ENCODE peak calls at places on chromosomes 7 and 10, in eight cellular contexts. C, A, O, F, I, L, P and V are unnamed samples. For H3K9me3, the result is how much of the 10 kb centered on the place peaks cover.

GRCh38 chr7:106604303-106604918 is 56.5 kb downstream of the CCDC71L start:
- DNase-seq in C (no peak), A (no peak), O (no peak), F (no peak), I (no peak), L (no peak), P (no peak), V (no peak)

GRCh38 chr10:3542185-3542611 is 242.8 kb downstream of the KLF6 start:
- DNase-seq in C (peak), A (no peak), O (peak), F (no peak), I (no peak), L (no peak), P (no peak), V (no peak)

GRCh38 chr7:30717181-30717580 is 34.8 kb upstream of the INMT start:
- DNase-seq in C (no peak), A (no peak), O (peak), F (no peak), I (no peak), L (no peak), P (peak), V (no peak)

GRCh38 chr7:28406192-28406591 is 6.1 kb upstream of the CREB5 start:
- DNase-seq in C (no peak), A (no peak), O (no peak), F (no peak), I (no peak), L (no peak), P (no peak), V (no peak)

GRCh38 chr7:130921391-130922180 is 187.6 kb upstream of the KLF14 start:
- DNase-seq in C (peak), A (peak), O (no peak), F (no peak), I (peak), L (no peak), P (no peak), V (no peak)

GRCh38 chr7:42144253-42145002 is 92.6 kb downstream of the GLI3 start:
- DNase-seq in C (peak), A (no peak), O (no peak), F (no peak), I (no peak), L (no peak), P (no peak), V (no peak)

GRCh38 chr7:151936207-151936606 is 20.0 kb upstream of the GALNTL5 start:
- DNase-seq in C (no peak), A (no peak), O (no peak), F (no peak), I (no peak), L (no peak), P (no peak), V (no peak)

GRCh38 chr10:78405231-78405630 is 371.6 kb downstream of the RPS24 start:
- DNase-seq in C (no peak), A (no peak), O (peak), F (no peak), I (no peak), L (no peak), P (no peak), V (no peak)

GRCh38 chr10:71964669-71965515 is 697 bp downstream of the CHST3 start:
- DNase-seq in C (peak), A (peak), O (peak), F (peak), I (peak), L (no peak), P (no peak), V (peak)

GRCh38 chr7:24979470-24979862 is 512 bp downstream of the OSBPL3 start:
- DNase-seq in C (peak), A (peak), O (peak), F (peak), I (peak), L (peak), P (peak), V (peak)

GRCh38 chr10:75743231-75743864 is 311.9 kb downstream of the LRMDA start:
- DNase-seq in C (peak), A (no peak), O (no peak), F (no peak), I (no peak), L (no peak), P (no peak), V (no peak)

GRCh38 chr7:4631664-4632171 is 50.4 kb upstream of the FOXK1 start:
- DNase-seq in C (peak), A (peak), O (peak), F (no peak), I (peak), L (peak), P (peak), V (peak)

GRCh38 chr10:110527731-110528171 is 30.0 kb downstream of the DUSP5 start:
- DNase-seq in C (no peak), A (no peak), O (no peak), F (no peak), I (no peak), L (no peak), P (no peak), V (no peak)

GRCh38 chr7:30933124-30933893 is 21.7 kb downstream of the AQP1 start:
- DNase-seq in C (no peak), A (no peak), O (no peak), F (no peak), I (no peak), L (peak), P (peak), V (no peak)

GRCh38 chr10:131279516-131279915 is 32.0 kb downstream of the TCERG1L start:
- DNase-seq in C (no peak), A (no peak), O (no peak), F (no peak), I (no peak), L (no peak), P (no peak), V (no peak)

GRCh38 chr10:79387974-79388850 is 40.9 kb downstream of the PPIF start:
- DNase-seq in C (no peak), A (peak), O (no peak), F (no peak), I (peak), L (peak), P (no peak), V (peak)

GRCh38 chr7:89757910-89758309 is 396.4 kb upstream of the STEAP1 start:
- DNase-seq in C (no peak), A (no peak), O (no peak), F (no peak), I (no peak), L (no peak), P (no peak), V (no peak)

GRCh38 chr7:9488555-9488954 is 1055.1 kb downstream of the NXPH1 start:
- DNase-seq in C (peak), A (no peak), O (peak), F (no peak), I (no peak), L (no peak), P (no peak), V (no peak)

GRCh38 chr7:113730309-113730955 is 188.4 kb downstream of the PPP1R3A start:
- DNase-seq in C (peak), A (no peak), O (peak), F (no peak), I (no peak), L (no peak), P (no peak), V (no peak)

GRCh38 chr7:89605362-89605761 is 548.9 kb upstream of the STEAP1 start:
- DNase-seq in C (no peak), A (no peak), O (no peak), F (no peak), I (no peak), L (no peak), P (no peak), V (no peak)

GRCh38 chr7:109639561-109639960 is 1069.9 kb downstream of the DNAJB9 start:
- DNase-seq in C (no peak), A (no peak), O (no peak), F (no peak), I (no peak), L (no peak), P (no peak), V (no peak)

GRCh38 chr7:101179117-101179779 is 845 bp downstream of the NAT16 start:
- DNase-seq in C (no peak), A (no peak), O (no peak), F (no peak), I (no peak), L (no peak), P (no peak), V (no peak)

GRCh38 chr7:143492043-143492471 is 14.4 kb downstream of the TAS2R41 start:
- DNase-seq in C (peak), A (no peak), O (peak), F (no peak), I (no peak), L (no peak), P (no peak), V (no peak)

GRCh38 chr7:117041007-117041406 is 87.7 kb downstream of the ST7 start:
- DNase-seq in C (peak), A (no peak), O (no peak), F (no peak), I (no peak), L (no peak), P (no peak), V (no peak)

GRCh38 chr10:109988231-109988630 is 19.6 kb upstream of the ADD3 start:
- DNase-seq in C (no peak), A (no peak), O (no peak), F (no peak), I (no peak), L (no peak), P (no peak), V (no peak)

GRCh38 chr10:15745748-15746147 is 26.0 kb upstream of the ITGA8 start:
- DNase-seq in C (peak), A (no peak), O (no peak), F (no peak), I (peak), L (no peak), P (no peak), V (no peak)

GRCh38 chr10:58326967-58327381 is 7.8 kb upstream of the UBE2D1 start:
- DNase-seq in C (peak), A (no peak), O (no peak), F (no peak), I (peak), L (no peak), P (no peak), V (no peak)

DNA sequence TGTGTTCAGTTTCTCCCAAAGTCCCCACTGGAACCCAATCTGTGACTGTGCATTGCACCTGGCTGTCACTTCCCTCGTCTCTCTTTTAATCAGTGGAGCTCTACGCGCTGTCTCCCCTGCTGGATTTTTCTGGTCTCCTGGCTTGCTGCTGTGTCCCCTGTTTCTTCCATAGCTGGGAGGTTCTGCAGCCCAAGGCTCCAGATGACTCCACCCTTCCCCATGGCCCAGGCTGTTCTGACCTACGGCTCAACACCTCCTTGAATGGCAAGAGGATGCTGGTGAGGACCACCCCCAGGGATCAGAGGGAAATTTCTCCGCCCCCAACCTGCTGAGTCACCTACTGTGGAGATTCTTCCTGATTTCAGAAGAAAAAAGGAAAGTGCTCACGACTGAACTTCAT is 961.4 kb upstream of the ZNF722 start:
- DNase-seq in C (no peak), A (no peak), O (no peak), F (no peak), I (no peak), L (no peak), P (no peak), V (no peak)
- H3K9me3 ChIP-seq in C (under half), A (under half), O (under half), F (under half), I (under half), L (under half), P (under half), V (under half)

GRCh38 chr10:32446701-32447406 is 914 bp downstream of the CCDC7 start:
- DNase-seq in C (peak), A (no peak), O (no peak), F (no peak), I (no peak), L (no peak), P (no peak), V (no peak)

GRCh38 chr10:32445036-32445435 is 904 bp upstream of the CCDC7 start:
- DNase-seq in C (peak), A (no peak), O (no peak), F (no peak), I (no peak), L (no peak), P (no peak), V (no peak)

DNA sequence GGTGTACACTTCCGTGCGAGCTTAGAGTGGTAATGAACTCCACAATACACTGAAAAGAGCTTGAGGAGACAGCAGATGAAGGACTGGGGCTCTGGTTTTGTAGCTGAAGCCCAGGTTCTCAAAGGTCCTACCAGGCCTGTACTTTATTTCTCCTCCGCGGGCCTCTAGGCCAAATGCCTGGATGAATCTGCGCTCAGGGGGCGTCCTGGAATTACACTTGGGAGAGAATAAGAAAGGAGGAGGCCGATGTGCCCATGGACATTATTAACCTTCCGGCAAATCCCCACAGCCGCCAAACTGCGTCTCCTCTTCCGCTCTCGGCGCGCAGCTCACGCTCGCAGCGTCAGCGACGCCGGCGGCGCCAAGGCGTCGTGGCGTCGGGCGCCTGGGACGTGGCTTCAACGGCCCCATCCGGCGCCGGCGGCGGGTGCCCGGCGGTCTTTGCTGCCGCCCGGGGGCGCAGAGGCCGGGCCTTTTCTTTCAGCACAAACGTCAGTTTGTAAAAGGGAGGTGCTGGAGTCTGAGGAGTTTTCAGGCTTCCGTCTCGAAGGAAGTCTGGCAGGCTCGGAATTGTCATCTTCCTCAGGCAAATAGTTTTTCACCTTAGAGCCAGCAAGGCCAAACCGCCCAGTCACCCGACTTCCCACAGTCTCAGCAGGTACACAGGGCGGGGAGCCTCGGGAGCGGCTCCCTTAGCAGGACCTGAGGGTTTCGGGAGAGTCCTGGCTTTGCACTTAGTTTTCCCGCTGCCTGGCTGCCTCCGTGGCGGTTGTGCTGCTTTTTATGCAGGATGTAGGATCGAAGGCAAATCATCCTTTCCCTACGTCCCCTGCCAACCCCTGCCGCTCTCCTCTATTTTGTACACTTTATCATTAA is at the start of gene CCDC7:
- DNase-seq in C (peak), A (peak), O (peak), F (peak), I (peak), L (peak), P (peak), V (peak)
- TF ChIP-seq CTCF in C (peak), A (peak), O (peak), F (peak), I (peak), L (no peak), P (peak), V (peak)

DNA sequence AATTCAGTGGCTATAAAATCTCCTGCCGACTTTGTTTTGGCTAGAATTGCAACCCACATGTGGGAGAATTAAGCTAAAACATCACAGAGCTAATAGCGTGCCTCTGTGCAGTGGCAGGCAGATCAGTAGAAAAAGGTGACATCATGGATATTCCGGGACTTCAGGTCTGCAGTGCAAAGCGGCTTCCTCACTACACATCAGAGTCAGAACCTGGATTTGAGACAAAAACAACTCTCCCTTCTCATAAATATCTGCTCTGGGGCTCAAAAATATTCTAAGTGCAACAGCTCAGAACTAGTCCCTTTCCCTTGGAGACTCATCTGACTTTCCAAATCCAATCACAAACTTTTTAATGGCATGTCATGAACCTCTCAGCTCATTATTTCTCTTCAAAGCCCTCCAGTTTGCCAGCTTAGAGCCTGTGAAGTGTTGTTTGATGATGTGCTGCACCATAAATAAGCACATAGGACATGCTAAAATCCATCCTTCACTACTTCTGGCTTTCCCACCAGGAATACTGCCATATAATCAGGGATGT is 337.1 kb downstream of the RNLS start:
- DNase-seq in C (peak), A (no peak), O (no peak), F (no peak), I (no peak), L (no peak), P (no peak), V (no peak)
- H3K4me3 ChIP-seq in C (no peak), A (no peak), O (no peak), F (no peak), I (peak), L (no peak), P (peak), V (no peak)

DNA sequence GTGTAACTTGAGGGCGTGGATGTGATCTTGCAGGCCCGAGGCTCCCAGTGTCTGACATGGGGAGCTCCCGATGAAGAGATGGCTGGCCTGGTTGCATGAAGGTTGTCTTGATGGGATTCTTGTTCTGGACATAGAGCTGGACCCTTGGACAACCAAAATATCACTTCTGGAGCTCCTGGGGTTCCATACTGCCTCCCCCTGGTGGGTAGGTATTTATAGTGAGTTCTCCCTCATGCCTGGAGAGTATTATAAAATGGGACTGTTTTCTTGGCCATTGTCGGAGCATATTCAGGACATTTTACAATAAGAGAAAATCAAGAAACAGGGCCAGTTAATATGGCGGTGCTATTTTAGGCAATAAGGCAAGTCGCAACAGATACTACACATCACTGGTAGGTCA is 32.6 kb upstream of the GIMAP8 start:
- DNase-seq in C (no peak), A (no peak), O (no peak), F (no peak), I (no peak), L (no peak), P (no peak), V (no peak)
- H3K9me3 ChIP-seq in C (under half), A (under half), O (under half), F (under half), I (under half), L (under half), P (under half), V (under half)

DNA sequence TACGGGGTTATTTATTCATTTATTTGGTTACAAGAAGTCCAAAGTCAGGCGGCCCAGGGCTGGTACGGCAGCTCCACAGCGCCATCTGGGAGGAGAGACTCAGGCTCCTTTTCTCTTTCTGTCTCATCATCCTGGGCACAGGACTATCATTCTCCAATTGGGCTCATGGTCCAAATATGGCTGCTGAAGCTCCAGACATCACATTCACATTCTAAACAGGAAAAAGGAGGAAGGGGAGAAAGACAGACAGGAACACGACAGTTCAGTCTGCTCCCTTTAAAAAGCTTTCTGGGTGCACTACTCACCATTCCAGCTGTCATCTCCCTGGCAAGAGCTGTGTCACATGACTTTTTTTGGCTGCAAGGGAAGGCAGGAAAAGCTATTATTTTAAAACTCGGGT is 74.4 kb upstream of the PDZD8 start:
- DNase-seq in C (no peak), A (no peak), O (peak), F (no peak), I (no peak), L (no peak), P (no peak), V (no peak)
- TF ChIP-seq CTCF in C (peak), A (peak), O (peak), F (no peak), I (no peak), L (no peak), P (no peak), V (no peak)

GRCh38 chr10:116292493-116292892 is 19.5 kb upstream of the GFRA1 start:
- DNase-seq in C (no peak), A (no peak), O (no peak), F (no peak), I (no peak), L (no peak), P (no peak), V (no peak)

GRCh38 chr10:116281780-116282179 is 8.8 kb upstream of the GFRA1 start:
- DNase-seq in C (no peak), A (no peak), O (no peak), F (no peak), I (no peak), L (no peak), P (no peak), V (no peak)

GRCh38 chr10:116287906-116288501 is 15.0 kb upstream of the GFRA1 start:
- DNase-seq in C (peak), A (peak), O (peak), F (no peak), I (no peak), L (peak), P (no peak), V (peak)

GRCh38 chr10:116289652-116290051 is 16.6 kb upstream of the GFRA1 start:
- DNase-seq in C (no peak), A (no peak), O (no peak), F (no peak), I (no peak), L (no peak), P (no peak), V (no peak)

GRCh38 chr10:116286801-116287200 is 13.8 kb upstream of the GFRA1 start:
- DNase-seq in C (no peak), A (no peak), O (no peak), F (no peak), I (no peak), L (no peak), P (no peak), V (no peak)
- H3K4me3 ChIP-seq in C (no peak), A (no peak), O (no peak), F (no peak), I (no peak), L (no peak), P (no peak), V (no peak)

GRCh38 chr7:63205136-63205535 is 793.5 kb upstream of the ZNF722 start:
- DNase-seq in C (no peak), A (no peak), O (no peak), F (no peak), I (no peak), L (no peak), P (no peak), V (no peak)
- H3K9me3 ChIP-seq in C (under half), A (under half), O (under half), F (under half), I (under half), L (under half), P (under half), V (under half)

GRCh38 chr7:13982940-13983677 is 6.4 kb downstream of the ETV1 start:
- DNase-seq in C (peak), A (no peak), O (no peak), F (no peak), I (no peak), L (no peak), P (no peak), V (no peak)
- TF ChIP-seq CTCF in C (no peak), A (no peak), O (no peak), F (no peak), I (no peak), L (no peak), P (no peak), V (no peak)